ENCODE peak calls at places on chromosomes 6 and 20, in five cellular contexts. O is fibroblast of the aortic adventitia, F is retinal pigment epithelial cell, W is choroid plexus epithelial cell, T is NCI-H1417. K is an unnamed sample.

GRCh38 chr6:154637392-154637791 is 95.8 kb upstream of the SCAF8 start:
- DNase-seq in T (no peak), O (no peak), W (no peak), F (no peak), K (no peak)

GRCh38 chr6:148745926-148746325 is 904 bp upstream of the UST start:
- DNase-seq in W (peak), T (no peak), F (no peak), O (peak), K (no peak)

GRCh38 chr6:169858935-169859351 is 107.5 kb downstream of the ERMARD start:
- DNase-seq in W (no peak), O (no peak), F (no peak), T (no peak), K (no peak)

GRCh38 chr6:112086744-112087135 is 542 bp downstream of the TUBE1 start:
- DNase-seq in T (peak), W (peak), F (no peak), O (peak), K (no peak)

GRCh38 chr20:59583428-59584277 is 20.7 kb upstream of the PHACTR3 start:
- DNase-seq in O (no peak), F (no peak), W (no peak), T (no peak), K (no peak)

GRCh38 chr6:106146852-106147351 is 60.8 kb downstream of the PRDM1 start:
- DNase-seq in O (no peak), W (no peak), T (no peak), F (no peak), K (no peak)

GRCh38 chr20:64063389-64064144 is 569 bp downstream of the TCEA2 start:
- DNase-seq in O (no peak), F (no peak), W (no peak), T (no peak), K (peak)

GRCh38 chr6:91539451-91539850 is 952.6 kb upstream of the MAP3K7 start:
- DNase-seq in O (no peak), F (no peak), W (no peak), T (no peak), K (no peak)

GRCh38 chr6:15582499-15582898 is 80.3 kb downstream of the DTNBP1 start:
- DNase-seq in F (no peak), T (no peak), W (no peak), O (no peak), K (no peak)

K was measured in Caco-2.